ENCODE peak calls at places on chromosomes 2 and 18, in six cellular contexts. V, R, N, J, P and S are unnamed samples.

GRCh38 chr2:20674974-20675679 is 8.2 kb downstream of the GDF7 start:
- DNase-seq in J (peak; percentile 85), N (no peak), V (no peak), R (no peak), P (no peak), S (no peak)

GRCh38 chr2:143708682-143709081 is 579.5 kb downstream of the ARHGAP15 start:
- DNase-seq in N (no peak), R (no peak), J (no peak), P (no peak), V (no peak), S (no peak)

GRCh38 chr2:233130024-233130423 is 69.9 kb downstream of the INPP5D start:
- DNase-seq in R (no peak), N (no peak), P (no peak), J (no peak), V (no peak), S (no peak)

GRCh38 chr2:3242747-3243369 is 134.8 kb downstream of the EIPR1 start:
- DNase-seq in P (peak; percentile 16), R (no peak), J (no peak), N (no peak), V (no peak), S (no peak)

GRCh38 chr2:196718796-196719564 is 79.5 kb downstream of the CCDC150 start:
- DNase-seq in P (no peak), N (no peak), V (no peak), R (peak; percentile 42), J (peak; percentile 88), S (no peak)

GRCh38 chr18:80245781-80246655 is 1.3 kb downstream of the PARD6G start:
- DNase-seq in P (no peak), V (no peak), R (peak; percentile 24), J (no peak), N (peak; percentile 80), S (no peak)

GRCh38 chr2:72924353-72925240 is 7.3 kb downstream of the EMX1 start:
- DNase-seq in V (no peak), J (no peak), P (no peak), R (no peak), N (peak; percentile 15), S (no peak)

GRCh38 chr2:162908567-162908966 is 70.0 kb upstream of the KCNH7 start:
- DNase-seq in R (no peak), P (no peak), J (no peak), V (no peak), N (no peak), S (no peak)

GRCh38 chr2:43192039-43192438 is 34.4 kb downstream of the ZFP36L2 start:
- DNase-seq in N (no peak), V (no peak), P (no peak), R (peak; percentile 58), J (no peak), S (no peak)

GRCh38 chr2:144509001-144509545 is 10.8 kb downstream of the ZEB2 start:
- DNase-seq in V (no peak), N (no peak), R (no peak), J (no peak), P (no peak), S (no peak)

GRCh38 chr18:70672581-70672980 is 383.7 kb downstream of the SOCS6 start:
- DNase-seq in R (no peak), J (no peak), V (no peak), N (no peak), P (no peak), S (no peak)

GRCh38 chr2:215660687-215661086 is 224.8 kb upstream of the FN1 start:
- DNase-seq in V (no peak), P (no peak), R (no peak), J (peak; percentile 99), N (no peak), S (no peak)

GRCh38 chr2:30293303-30293912 is 62.1 kb downstream of the LBH start:
- DNase-seq in V (no peak), P (no peak), R (no peak), J (peak; percentile 99), N (no peak), S (peak; percentile 42)

GRCh38 chr2:241803387-241804325 is 5.3 kb upstream of the NEU4 start:
- DNase-seq in P (no peak), J (peak; percentile 42), N (peak; percentile 38), R (no peak), V (peak; percentile 37), S (peak; percentile 45)

GRCh38 chr2:46748121-46748520 is 167.5 kb downstream of the MCFD2 start:
- DNase-seq in P (no peak), N (no peak), R (no peak), J (peak; percentile 39), V (no peak), S (no peak)

GRCh38 chr2:11099122-11100065 is 55.9 kb upstream of the SLC66A3 start:
- DNase-seq in P (no peak), V (no peak), J (no peak), N (no peak), R (peak; percentile 38), S (no peak)

GRCh38 chr2:73993376-73993775 is 8.7 kb downstream of the TET3 start:
- DNase-seq in V (no peak), N (no peak), P (no peak), J (peak; percentile 30), R (no peak), S (no peak)

GRCh38 chr18:75036941-75037516 is 171.9 kb downstream of the PTGR3 start:
- DNase-seq in V (no peak), J (no peak), P (no peak), N (no peak), R (no peak), S (no peak)

GRCh38 chr18:43001821-43002220 is 113.7 kb downstream of the RIT2 start:
- DNase-seq in N (no peak), R (no peak), V (no peak), P (no peak), J (peak; percentile 18), S (no peak)

GRCh38 chr18:63994783-63995399 is 25.0 kb downstream of the SERPINB8 start:
- DNase-seq in V (peak; percentile 34), R (peak; percentile 71), N (peak; percentile 35), J (peak; percentile 33), P (peak; percentile 29), S (no peak)

GRCh38 chr2:241961454-241961853 is 91.9 kb downstream of the RTP5 start:
- DNase-seq in R (no peak), V (no peak), N (no peak), J (no peak), P (no peak), S (no peak)

GRCh38 chr2:27943138-27943537 is 52.6 kb downstream of the BABAM2 start:
- DNase-seq in N (no peak), P (no peak), V (no peak), J (no peak), R (no peak), S (no peak)

GRCh38 chr2:46377666-46378560 is 80.7 kb downstream of the EPAS1 start:
- DNase-seq in J (no peak), V (no peak), N (no peak), R (no peak), P (no peak), S (no peak)

GRCh38 chr2:2726163-2726562 is 395.1 kb upstream of the MYT1L start:
- DNase-seq in P (no peak), N (no peak), R (no peak), J (no peak), V (no peak), S (no peak)

GRCh38 chr2:16165518-16166326 is 225.4 kb downstream of the MYCN start:
- DNase-seq in P (no peak), J (no peak), N (no peak), V (no peak), R (no peak), S (no peak)

GRCh38 chr2:37619957-37620295 is 51.5 kb downstream of the CDC42EP3 start:
- DNase-seq in R (no peak), J (no peak), V (no peak), P (no peak), N (no peak), S (no peak)

GRCh38 chr18:62757399-62758010 is 42.2 kb downstream of the PHLPP1 start:
- DNase-seq in N (no peak), R (no peak), J (no peak), V (no peak), P (no peak), S (no peak)